ENCODE peak calls at places on chromosomes 1 and 21, in nine cellular contexts. One of them, this sample, is unnamed.
A peak's percentile ranks its signal among the peaks of the same experiment; 100 is the strongest.

GRCh38 chr1:160085686-160086089 is 4.3 kb downstream of the KCNJ9 start:
- DNase-seq in NB4: peak; percentile 79
- DNase-seq in uterus: peak; percentile 60
- DNase-seq in A549: peak; percentile 94
- DNase-seq in heart left ventricle: peak; percentile 83
- DNase-seq in stomach: peak; percentile 83
- DNase-seq in HCT116: peak; percentile 44
- DNase-seq in prostate gland: peak; percentile 44
- DNase-seq in transverse colon: peak; percentile 86
- DNase-seq in this sample: peak; percentile 99

GRCh38 chr1:111739984-111740765 is 980 bp upstream of the INKA2 start:
- DNase-seq in NB4: peak; percentile 13
- DNase-seq in uterus: peak; percentile 77
- DNase-seq in A549: peak; percentile 35
- DNase-seq in heart left ventricle: peak; percentile 88
- DNase-seq in stomach: peak; percentile 69
- DNase-seq in HCT116: no peak
- DNase-seq in prostate gland: peak; percentile 56
- DNase-seq in transverse colon: peak; percentile 69
- DNase-seq in this sample: no peak

GRCh38 chr21:34942911-34943310 is 106.2 kb downstream of the RUNX1 start:
- DNase-seq in NB4: no peak
- DNase-seq in uterus: no peak
- DNase-seq in A549: no peak
- DNase-seq in heart left ventricle: no peak
- DNase-seq in stomach: no peak
- DNase-seq in HCT116: no peak
- DNase-seq in prostate gland: no peak
- DNase-seq in transverse colon: no peak
- DNase-seq in this sample: no peak

GRCh38 chr21:26445440-26445839 is 127.6 kb downstream of the CYYR1 start:
- DNase-seq in NB4: no peak
- DNase-seq in uterus: no peak
- DNase-seq in A549: no peak
- DNase-seq in heart left ventricle: no peak
- DNase-seq in stomach: no peak
- DNase-seq in HCT116: no peak
- DNase-seq in prostate gland: no peak
- DNase-seq in transverse colon: no peak
- DNase-seq in this sample: no peak

GRCh38 chr1:244796719-244797406 is 38.6 kb upstream of the COX20 start:
- DNase-seq in NB4: peak; percentile 72
- DNase-seq in uterus: peak; percentile 70
- DNase-seq in A549: peak; percentile 42
- DNase-seq in heart left ventricle: peak; percentile 60
- DNase-seq in stomach: peak; percentile 75
- DNase-seq in HCT116: peak; percentile 35
- DNase-seq in prostate gland: peak; percentile 51
- DNase-seq in transverse colon: peak; percentile 69
- DNase-seq in this sample: no peak

GRCh38 chr1:5769146-5769545 is 223.1 kb downstream of the NPHP4 start:
- DNase-seq in NB4: no peak
- DNase-seq in uterus: no peak
- DNase-seq in A549: no peak
- DNase-seq in heart left ventricle: no peak
- DNase-seq in stomach: no peak
- DNase-seq in HCT116: no peak
- DNase-seq in prostate gland: no peak
- DNase-seq in transverse colon: no peak
- DNase-seq in this sample: no peak

GRCh38 chr1:31703431-31704260 is at the start of gene COL16A1:
- DNase-seq in NB4: no peak
- DNase-seq in uterus: peak; percentile 87
- DNase-seq in A549: no peak
- DNase-seq in heart left ventricle: peak; percentile 86
- DNase-seq in stomach: peak; percentile 80
- DNase-seq in HCT116: no peak
- DNase-seq in prostate gland: peak; percentile 53
- DNase-seq in transverse colon: peak; percentile 63
- DNase-seq in this sample: no peak

GRCh38 chr1:78370779-78371482 is 119.8 kb upstream of the PTGFR start:
- DNase-seq in NB4: no peak
- DNase-seq in uterus: no peak
- DNase-seq in A549: no peak
- DNase-seq in heart left ventricle: no peak
- DNase-seq in stomach: no peak
- DNase-seq in HCT116: no peak
- DNase-seq in prostate gland: no peak
- DNase-seq in transverse colon: no peak
- DNase-seq in this sample: no peak

GRCh38 chr1:210536263-210536961 is 207.7 kb downstream of the HHAT start:
- DNase-seq in NB4: no peak
- DNase-seq in uterus: no peak
- DNase-seq in A549: no peak
- DNase-seq in heart left ventricle: no peak
- DNase-seq in stomach: no peak
- DNase-seq in HCT116: no peak
- DNase-seq in prostate gland: peak; percentile 33
- DNase-seq in transverse colon: no peak
- DNase-seq in this sample: no peak

GRCh38 chr1:97114842-97115241 is 393.3 kb downstream of the PTBP2 start:
- DNase-seq in NB4: no peak
- DNase-seq in uterus: no peak
- DNase-seq in A549: no peak
- DNase-seq in heart left ventricle: no peak
- DNase-seq in stomach: no peak
- DNase-seq in HCT116: no peak
- DNase-seq in prostate gland: no peak
- DNase-seq in transverse colon: no peak
- DNase-seq in this sample: no peak

GRCh38 chr21:29342394-29342957 is 43.8 kb downstream of the BACH1 start:
- DNase-seq in NB4: no peak
- DNase-seq in uterus: peak; percentile 31
- DNase-seq in A549: peak; percentile 2
- DNase-seq in heart left ventricle: peak; percentile 80
- DNase-seq in stomach: no peak
- DNase-seq in HCT116: no peak
- DNase-seq in prostate gland: no peak
- DNase-seq in transverse colon: peak; percentile 24
- DNase-seq in this sample: peak; percentile 69
- TF ChIP-seq POLR2A in NB4: no peak
- TF ChIP-seq POLR2A in uterus: no peak
- TF ChIP-seq POLR2A in A549: no peak
- TF ChIP-seq POLR2A in heart left ventricle: no peak
- TF ChIP-seq POLR2A in stomach: no peak
- TF ChIP-seq POLR2A in HCT116: no peak
- TF ChIP-seq POLR2A in prostate gland: no peak
- TF ChIP-seq POLR2A in transverse colon: no peak
- TF ChIP-seq POLR2A in this sample: peak; percentile 26

GRCh38 chr1:150548632-150549495 is at the start of gene ADAMTSL4:
- DNase-seq in NB4: peak; percentile 86
- DNase-seq in uterus: peak; percentile 57
- DNase-seq in A549: peak; percentile 80
- DNase-seq in heart left ventricle: peak; percentile 77
- DNase-seq in stomach: peak; percentile 72
- DNase-seq in HCT116: no peak
- DNase-seq in prostate gland: no peak
- DNase-seq in transverse colon: peak; percentile 68
- DNase-seq in this sample: peak; percentile 86
- TF ChIP-seq POLR2A in NB4: no peak
- TF ChIP-seq POLR2A in uterus: peak; percentile 50
- TF ChIP-seq POLR2A in A549: peak; percentile 36
- TF ChIP-seq POLR2A in heart left ventricle: peak; percentile 16
- TF ChIP-seq POLR2A in stomach: no peak
- TF ChIP-seq POLR2A in HCT116: no peak
- TF ChIP-seq POLR2A in prostate gland: peak; percentile 14
- TF ChIP-seq POLR2A in transverse colon: peak; percentile 14
- TF ChIP-seq POLR2A in this sample: peak; percentile 31

GRCh38 chr1:29183287-29183686 is 1.6 kb upstream of the SRSF4 start:
- DNase-seq in NB4: peak; percentile 25
- DNase-seq in uterus: no peak
- DNase-seq in A549: no peak
- DNase-seq in heart left ventricle: no peak
- DNase-seq in stomach: no peak
- DNase-seq in HCT116: no peak
- DNase-seq in prostate gland: no peak
- DNase-seq in transverse colon: no peak
- DNase-seq in this sample: no peak

GRCh38 chr1:29179641-29180184 is 2.0 kb downstream of the SRSF4 start:
- DNase-seq in NB4: no peak
- DNase-seq in uterus: no peak
- DNase-seq in A549: no peak
- DNase-seq in heart left ventricle: no peak
- DNase-seq in stomach: no peak
- DNase-seq in HCT116: no peak
- DNase-seq in prostate gland: no peak
- DNase-seq in transverse colon: no peak
- DNase-seq in this sample: no peak

GRCh38 chr1:29181413-29182225 is at the start of gene SRSF4:
- DNase-seq in NB4: peak; percentile 99
- DNase-seq in uterus: peak; percentile 99
- DNase-seq in A549: peak; percentile 96
- DNase-seq in heart left ventricle: peak; percentile 99
- DNase-seq in stomach: peak; percentile 99
- DNase-seq in HCT116: peak; percentile 94
- DNase-seq in prostate gland: peak; percentile 98
- DNase-seq in transverse colon: peak; percentile 99
- DNase-seq in this sample: peak; percentile 91

GRCh38 chr1:29177022-29177705 is 4.5 kb downstream of the SRSF4 start:
- DNase-seq in NB4: no peak
- DNase-seq in uterus: no peak
- DNase-seq in A549: no peak
- DNase-seq in heart left ventricle: no peak
- DNase-seq in stomach: peak; percentile 15
- DNase-seq in HCT116: no peak
- DNase-seq in prostate gland: no peak
- DNase-seq in transverse colon: no peak
- DNase-seq in this sample: no peak

DNA sequence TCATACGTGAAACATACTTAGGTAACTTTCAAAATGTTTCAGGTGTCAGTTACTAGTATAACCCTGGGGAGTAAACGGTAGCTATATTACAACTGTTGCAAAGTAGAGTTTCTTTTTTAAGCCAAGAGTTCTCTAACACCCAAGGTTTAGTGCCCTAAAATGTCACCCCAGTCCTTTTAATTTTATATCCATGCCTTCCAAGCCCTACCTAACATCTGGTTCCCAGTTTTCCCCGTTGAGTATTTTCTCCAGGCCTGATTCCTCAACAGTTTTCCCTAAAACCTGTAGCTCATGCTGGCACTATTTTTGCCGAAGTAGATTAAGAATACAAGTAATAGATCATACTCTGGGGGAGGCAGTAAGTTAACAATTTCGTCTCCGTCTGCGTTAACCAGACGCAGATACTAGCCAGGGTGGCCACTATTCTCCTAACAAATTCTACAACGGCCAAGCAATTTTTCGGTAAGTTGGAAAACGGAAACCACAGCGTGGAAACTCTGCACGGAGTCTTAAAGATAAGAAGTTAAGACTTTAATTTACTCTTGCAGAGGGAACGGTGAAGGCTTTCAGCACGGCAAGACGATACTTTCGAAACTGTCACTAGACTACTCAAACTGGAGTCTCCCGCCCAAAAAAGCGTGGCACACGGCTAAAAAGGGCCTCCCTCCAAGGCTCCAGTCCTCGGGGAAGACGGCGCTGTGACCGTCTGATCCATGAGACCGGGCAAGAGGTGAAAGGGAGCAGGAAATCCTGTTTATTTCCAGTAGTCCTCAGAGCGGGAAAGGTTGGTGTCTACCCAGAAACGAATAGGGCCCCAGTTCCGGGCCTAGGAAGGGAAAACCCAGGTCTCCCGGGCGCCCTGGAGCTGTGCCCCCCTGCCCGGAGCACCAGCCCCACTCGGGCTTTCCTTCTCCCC is 945 bp downstream of the SRSF4 start:
- DNase-seq in NB4: peak; percentile 42
- DNase-seq in uterus: no peak
- DNase-seq in A549: no peak
- DNase-seq in heart left ventricle: no peak
- DNase-seq in stomach: no peak
- DNase-seq in HCT116: no peak
- DNase-seq in prostate gland: peak; percentile 19
- DNase-seq in transverse colon: no peak
- DNase-seq in this sample: peak; percentile 11
- TF ChIP-seq POLR2A in NB4: no peak
- TF ChIP-seq POLR2A in uterus: no peak
- TF ChIP-seq POLR2A in A549: no peak
- TF ChIP-seq POLR2A in heart left ventricle: no peak
- TF ChIP-seq POLR2A in stomach: no peak
- TF ChIP-seq POLR2A in HCT116: no peak
- TF ChIP-seq POLR2A in prostate gland: no peak
- TF ChIP-seq POLR2A in transverse colon: no peak
- TF ChIP-seq POLR2A in this sample: no peak

DNA sequence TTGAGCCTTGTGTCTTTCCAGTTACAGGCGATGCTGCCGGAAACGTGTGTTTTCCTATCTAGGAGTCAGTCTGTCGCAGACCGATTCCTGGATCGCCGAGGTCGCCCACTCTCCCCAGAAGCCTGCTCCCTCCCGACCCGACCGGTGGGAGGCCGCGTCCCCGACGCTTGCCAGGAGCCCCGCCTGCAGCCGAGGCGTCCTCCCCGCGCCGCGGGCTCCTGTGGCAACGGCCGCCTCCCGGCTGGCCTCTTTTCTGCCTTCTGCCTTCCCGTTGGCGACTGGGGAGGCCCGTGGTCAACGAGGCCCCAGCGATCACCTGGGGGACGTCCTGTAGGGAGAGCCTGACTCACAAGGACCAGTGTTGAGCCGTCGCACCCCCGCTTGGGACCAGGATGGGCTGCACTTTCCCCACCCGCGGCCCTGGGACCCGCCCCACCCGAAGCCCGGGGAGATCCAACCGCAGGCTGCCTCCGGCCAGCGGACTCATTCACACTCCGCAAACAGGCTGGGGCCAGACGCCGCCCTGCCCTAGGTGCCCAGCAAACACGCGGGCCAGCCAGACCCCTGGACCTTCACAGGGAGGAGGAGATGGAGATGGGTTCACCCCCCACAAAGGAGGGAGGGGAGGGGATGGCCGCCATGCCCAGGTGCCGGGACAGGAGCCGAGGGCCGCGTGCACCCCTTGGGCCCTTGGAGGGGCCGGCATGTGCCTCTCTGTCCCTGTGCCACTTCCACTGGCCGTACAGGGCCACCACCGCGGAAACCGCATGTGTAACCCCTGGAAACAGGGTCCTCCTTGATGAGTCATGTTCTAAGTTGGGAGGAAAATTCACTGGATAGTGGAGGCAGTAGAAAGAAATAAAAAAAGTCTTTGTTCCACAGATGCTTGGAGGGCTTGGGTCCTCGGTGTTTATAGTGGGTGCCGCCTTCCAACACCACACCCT is 7.2 kb upstream of the COL6A1 start:
- DNase-seq in NB4: peak; percentile 53
- DNase-seq in uterus: peak; percentile 75
- DNase-seq in A549: no peak
- DNase-seq in heart left ventricle: peak; percentile 78
- DNase-seq in stomach: peak; percentile 26
- DNase-seq in HCT116: peak; percentile 36
- DNase-seq in prostate gland: no peak
- DNase-seq in transverse colon: peak; percentile 31
- DNase-seq in this sample: peak; percentile 89
- TF ChIP-seq POLR2A in NB4: peak; percentile 4
- TF ChIP-seq POLR2A in uterus: peak; percentile 1
- TF ChIP-seq POLR2A in A549: no peak
- TF ChIP-seq POLR2A in heart left ventricle: no peak
- TF ChIP-seq POLR2A in stomach: no peak
- TF ChIP-seq POLR2A in HCT116: no peak
- TF ChIP-seq POLR2A in prostate gland: no peak
- TF ChIP-seq POLR2A in transverse colon: no peak
- TF ChIP-seq POLR2A in this sample: peak; percentile 33

This sample was measured in H54.